ENCODE peak calls at places on chromosomes 7 and 10, in ten cellular contexts. B is activated CD4-positive, alpha-beta T cell treated with anti-CD3 and anti-CD28 coated beads, Interleukin-2, amount 10 ng/mL, durations not matched to agents 7 days and 5 days; H is WTC11; O is fibroblast of lung; Q is adrenal gland; C is NK-92 treated with Interleukin-12 subunit alpha and Interleukin-12 subunit beta, amount 100 ng/mL, for 24 hours; S is left lung; K is NCI-H69; N is G401; F is stimulated activated CD4-positive, alpha-beta T cell treated with anti-CD3 and anti-CD28 coated beads, Interleukin-15, amount 100 ng/mL, for 48 hours. J is an unnamed sample.

GRCh38 chr7:76037310-76037709 is 10.5 kb downstream of the STYXL1 start:
- DNase-seq in O (peak), B (no peak), Q (peak), S (no peak), N (no peak), H (no peak), C (no peak), K (no peak), F (no peak), J (no peak)

GRCh38 chr10:118978998-118979350 is 50.5 kb upstream of the NANOS1 start:
- DNase-seq in N (no peak), F (no peak), C (no peak), B (no peak), K (no peak), Q (no peak), H (no peak), S (no peak), O (no peak), J (no peak)

GRCh38 chr7:23369100-23369499 is 70.0 kb downstream of the MALSU1 start:
- DNase-seq in C (no peak), H (no peak), B (no peak), S (no peak), Q (no peak), O (no peak), F (no peak), N (no peak), K (no peak), J (no peak)

GRCh38 chr7:1814089-1814811 is 144.2 kb downstream of the ELFN1 start:
- DNase-seq in Q (no peak), O (no peak), K (no peak), H (no peak), F (no peak), S (no peak), N (no peak), B (no peak), C (no peak), J (no peak)

GRCh38 chr7:139294241-139294640 is 46.9 kb upstream of the FMC1 start:
- DNase-seq in C (no peak), K (no peak), H (no peak), N (no peak), S (no peak), Q (no peak), F (no peak), B (no peak), O (no peak), J (no peak)

GRCh38 chr10:59432207-59432900 is 70.0 kb upstream of the FAM13C start:
- DNase-seq in O (peak), B (no peak), N (no peak), S (no peak), C (no peak), H (no peak), K (peak), F (no peak), Q (no peak), J (no peak)

GRCh38 chr10:93471110-93471651 is 11.0 kb downstream of the MYOF start:
- DNase-seq in S (no peak), K (peak), O (peak), N (no peak), H (no peak), B (no peak), Q (peak), F (no peak), C (no peak), J (no peak)

GRCh38 chr7:1087952-1088920 is at the start of gene GPER1:
- DNase-seq in N (peak), S (no peak), O (peak), C (no peak), B (no peak), H (peak), Q (peak), F (no peak), K (peak), J (no peak)

GRCh38 chr7:24821045-24821853 is 64.0 kb upstream of the GSDME start:
- DNase-seq in B (peak), O (peak), S (peak), F (peak), K (peak), C (peak), N (no peak), Q (peak), H (no peak), J (peak)

GRCh38 chr7:112272921-112273561 is 66.5 kb downstream of the ZNF277 start:
- DNase-seq in K (peak), N (no peak), Q (peak), S (peak), H (no peak), B (no peak), C (no peak), O (peak), F (no peak), J (peak)

GRCh38 chr10:96249264-96249663 is 22.1 kb downstream of the BLNK start:
- DNase-seq in K (no peak), Q (no peak), C (no peak), H (no peak), F (no peak), B (no peak), O (no peak), S (no peak), N (no peak), J (no peak)

GRCh38 chr7:135859548-135859947 is 110.9 kb upstream of the FAM180A start:
- DNase-seq in F (no peak), K (no peak), C (no peak), H (no peak), B (no peak), O (no peak), Q (no peak), S (no peak), N (no peak), J (no peak)

GRCh38 chr10:4514445-4515108 is 311.4 kb upstream of the AKR1E2 start:
- DNase-seq in K (no peak), H (no peak), C (no peak), F (no peak), S (peak), B (no peak), Q (peak), O (no peak), N (no peak), J (no peak)

GRCh38 chr7:21851445-21852043 is 94.2 kb downstream of the CDCA7L start:
- DNase-seq in H (no peak), S (no peak), N (no peak), O (no peak), F (no peak), B (no peak), K (no peak), Q (no peak), C (no peak), J (peak)

GRCh38 chr7:35336444-35336843 is 82.5 kb upstream of the TBX20 start:
- DNase-seq in F (no peak), C (no peak), K (no peak), H (no peak), O (no peak), N (no peak), Q (no peak), S (no peak), B (no peak), J (no peak)

GRCh38 chr10:17910144-17910789 is 41.5 kb upstream of the SLC39A12 start:
- DNase-seq in Q (peak), K (peak), F (no peak), O (peak), H (peak), S (no peak), N (peak), B (peak), C (peak), J (peak)

GRCh38 chr7:155583636-155584035 is 37.3 kb upstream of the CNPY1 start:
- DNase-seq in B (no peak), O (no peak), S (no peak), C (no peak), H (no peak), N (no peak), K (no peak), F (no peak), Q (no peak), J (no peak)

GRCh38 chr7:36192050-36192824 is 39.2 kb downstream of the EEPD1 start:
- DNase-seq in Q (peak), C (no peak), F (no peak), N (no peak), H (no peak), K (no peak), B (no peak), S (no peak), O (peak), J (no peak)